ENCODE peak calls at places on chromosomes 1 and 21, in eight cellular contexts. One of them, this sample, is unnamed.

GRCh38 chr1:182709225-182709764 is 24.9 kb upstream of the RGS8 start:
- DNase-seq in PC-9: no peak
- DNase-seq in ovary: no peak
- DNase-seq in coronary artery: no peak
- DNase-seq in cardiac muscle cell: no peak
- DNase-seq in GM12865: no peak
- DNase-seq in uterus: no peak
- DNase-seq in brain microvascular endothelial cell: no peak
- DNase-seq in this sample: no peak

GRCh38 chr1:33612877-33613487 is 140.5 kb downstream of the ZSCAN20 start:
- DNase-seq in PC-9: peak
- DNase-seq in ovary: peak
- DNase-seq in coronary artery: peak
- DNase-seq in cardiac muscle cell: peak
- DNase-seq in GM12865: peak
- DNase-seq in uterus: peak
- DNase-seq in brain microvascular endothelial cell: peak
- DNase-seq in this sample: peak

GRCh38 chr1:51170342-51170741 is 65.7 kb upstream of the RNF11 start:
- DNase-seq in PC-9: no peak
- DNase-seq in ovary: no peak
- DNase-seq in coronary artery: no peak
- DNase-seq in cardiac muscle cell: no peak
- DNase-seq in GM12865: no peak
- DNase-seq in uterus: no peak
- DNase-seq in brain microvascular endothelial cell: peak
- DNase-seq in this sample: no peak

GRCh38 chr1:200042119-200042436 is 14.6 kb downstream of the NR5A2 start:
- DNase-seq in PC-9: no peak
- DNase-seq in ovary: no peak
- DNase-seq in coronary artery: peak
- DNase-seq in cardiac muscle cell: no peak
- DNase-seq in GM12865: no peak
- DNase-seq in uterus: no peak
- DNase-seq in brain microvascular endothelial cell: no peak
- DNase-seq in this sample: no peak

GRCh38 chr1:38551908-38552307 is 307.7 kb downstream of the RRAGC start:
- DNase-seq in PC-9: no peak
- DNase-seq in ovary: no peak
- DNase-seq in coronary artery: no peak
- DNase-seq in cardiac muscle cell: no peak
- DNase-seq in GM12865: no peak
- DNase-seq in uterus: no peak
- DNase-seq in brain microvascular endothelial cell: no peak
- DNase-seq in this sample: no peak

GRCh38 chr21:20661745-20662470 is 336.3 kb upstream of the NCAM2 start:
- DNase-seq in PC-9: no peak
- DNase-seq in ovary: no peak
- DNase-seq in coronary artery: no peak
- DNase-seq in cardiac muscle cell: no peak
- DNase-seq in GM12865: no peak
- DNase-seq in uterus: no peak
- DNase-seq in brain microvascular endothelial cell: no peak
- DNase-seq in this sample: no peak

GRCh38 chr1:233197940-233198339 is 97.6 kb downstream of the PCNX2 start:
- DNase-seq in PC-9: no peak
- DNase-seq in ovary: no peak
- DNase-seq in coronary artery: no peak
- DNase-seq in cardiac muscle cell: no peak
- DNase-seq in GM12865: no peak
- DNase-seq in uterus: no peak
- DNase-seq in brain microvascular endothelial cell: no peak
- DNase-seq in this sample: no peak

GRCh38 chr1:180219776-180220175 is 10.3 kb upstream of the LHX4 start:
- DNase-seq in PC-9: no peak
- DNase-seq in ovary: no peak
- DNase-seq in coronary artery: no peak
- DNase-seq in cardiac muscle cell: no peak
- DNase-seq in GM12865: no peak
- DNase-seq in uterus: no peak
- DNase-seq in brain microvascular endothelial cell: no peak
- DNase-seq in this sample: no peak

GRCh38 chr1:242828828-242829227 is 304.3 kb upstream of the PLD5 start:
- DNase-seq in PC-9: no peak
- DNase-seq in ovary: no peak
- DNase-seq in coronary artery: no peak
- DNase-seq in cardiac muscle cell: no peak
- DNase-seq in GM12865: no peak
- DNase-seq in uterus: no peak
- DNase-seq in brain microvascular endothelial cell: no peak
- DNase-seq in this sample: no peak

GRCh38 chr21:41953831-41954653 is at the start of gene C2CD2:
- DNase-seq in PC-9: peak
- DNase-seq in ovary: peak
- DNase-seq in coronary artery: no peak
- DNase-seq in cardiac muscle cell: peak
- DNase-seq in GM12865: peak
- DNase-seq in uterus: peak
- DNase-seq in brain microvascular endothelial cell: no peak
- DNase-seq in this sample: no peak

GRCh38 chr1:155192346-155193274 is 15.1 kb downstream of the THBS3 start:
- DNase-seq in PC-9: peak
- DNase-seq in ovary: peak
- DNase-seq in coronary artery: no peak
- DNase-seq in cardiac muscle cell: no peak
- DNase-seq in GM12865: no peak
- DNase-seq in uterus: peak
- DNase-seq in brain microvascular endothelial cell: no peak
- DNase-seq in this sample: no peak

GRCh38 chr21:34345892-34346291 is 17.9 kb upstream of the KCNE2 start:
- DNase-seq in PC-9: no peak
- DNase-seq in ovary: no peak
- DNase-seq in coronary artery: peak
- DNase-seq in cardiac muscle cell: no peak
- DNase-seq in GM12865: no peak
- DNase-seq in uterus: no peak
- DNase-seq in brain microvascular endothelial cell: no peak
- DNase-seq in this sample: no peak

GRCh38 chr1:24898909-24899439 is 31.1 kb downstream of the RUNX3 start:
- DNase-seq in PC-9: no peak
- DNase-seq in ovary: no peak
- DNase-seq in coronary artery: peak
- DNase-seq in cardiac muscle cell: no peak
- DNase-seq in GM12865: peak
- DNase-seq in uterus: no peak
- DNase-seq in brain microvascular endothelial cell: no peak
- DNase-seq in this sample: no peak

GRCh38 chr1:236155399-236155767 is 13.0 kb downstream of the GPR137B start:
- DNase-seq in PC-9: no peak
- DNase-seq in ovary: no peak
- DNase-seq in coronary artery: no peak
- DNase-seq in cardiac muscle cell: no peak
- DNase-seq in GM12865: no peak
- DNase-seq in uterus: no peak
- DNase-seq in brain microvascular endothelial cell: no peak
- DNase-seq in this sample: no peak

GRCh38 chr1:237281481-237281880 is 239.5 kb downstream of the RYR2 start:
- DNase-seq in PC-9: no peak
- DNase-seq in ovary: no peak
- DNase-seq in coronary artery: no peak
- DNase-seq in cardiac muscle cell: no peak
- DNase-seq in GM12865: no peak
- DNase-seq in uterus: no peak
- DNase-seq in brain microvascular endothelial cell: no peak
- DNase-seq in this sample: no peak

GRCh38 chr1:173580658-173581057 is 22.2 kb downstream of the SLC9C2 start:
- DNase-seq in PC-9: no peak
- DNase-seq in ovary: no peak
- DNase-seq in coronary artery: no peak
- DNase-seq in cardiac muscle cell: no peak
- DNase-seq in GM12865: no peak
- DNase-seq in uterus: no peak
- DNase-seq in brain microvascular endothelial cell: no peak
- DNase-seq in this sample: no peak

GRCh38 chr1:173581384-173582078 is 21.3 kb downstream of the SLC9C2 start:
- DNase-seq in PC-9: no peak
- DNase-seq in ovary: no peak
- DNase-seq in coronary artery: no peak
- DNase-seq in cardiac muscle cell: no peak
- DNase-seq in GM12865: peak
- DNase-seq in uterus: no peak
- DNase-seq in brain microvascular endothelial cell: no peak
- DNase-seq in this sample: no peak

GRCh38 chr1:173580081-173580480 is 22.8 kb downstream of the SLC9C2 start:
- DNase-seq in PC-9: no peak
- DNase-seq in ovary: no peak
- DNase-seq in coronary artery: no peak
- DNase-seq in cardiac muscle cell: no peak
- DNase-seq in GM12865: no peak
- DNase-seq in uterus: no peak
- DNase-seq in brain microvascular endothelial cell: no peak
- DNase-seq in this sample: no peak
- TF ChIP-seq CTCF in PC-9: no peak
- TF ChIP-seq CTCF in ovary: no peak
- TF ChIP-seq CTCF in coronary artery: no peak
- TF ChIP-seq CTCF in cardiac muscle cell: no peak
- TF ChIP-seq CTCF in GM12865: no peak
- TF ChIP-seq CTCF in uterus: no peak
- TF ChIP-seq CTCF in brain microvascular endothelial cell: no peak
- TF ChIP-seq CTCF in this sample: no peak

GRCh38 chr1:229558460-229559335 is at the start of gene ABCB10:
- DNase-seq in PC-9: peak
- DNase-seq in ovary: peak
- DNase-seq in coronary artery: peak
- DNase-seq in cardiac muscle cell: peak
- DNase-seq in GM12865: peak
- DNase-seq in uterus: peak
- DNase-seq in brain microvascular endothelial cell: peak
- DNase-seq in this sample: peak

GRCh38 chr1:229563241-229563640 is 4.7 kb upstream of the ABCB10 start:
- DNase-seq in PC-9: no peak
- DNase-seq in ovary: no peak
- DNase-seq in coronary artery: no peak
- DNase-seq in cardiac muscle cell: peak
- DNase-seq in GM12865: no peak
- DNase-seq in uterus: no peak
- DNase-seq in brain microvascular endothelial cell: no peak
- DNase-seq in this sample: no peak

GRCh38 chr1:229562686-229563085 is 4.2 kb upstream of the ABCB10 start:
- DNase-seq in PC-9: no peak
- DNase-seq in ovary: no peak
- DNase-seq in coronary artery: no peak
- DNase-seq in cardiac muscle cell: no peak
- DNase-seq in GM12865: no peak
- DNase-seq in uterus: no peak
- DNase-seq in brain microvascular endothelial cell: no peak
- DNase-seq in this sample: no peak

GRCh38 chr1:229567109-229567868 is 8.8 kb upstream of the ABCB10 start:
- DNase-seq in PC-9: no peak
- DNase-seq in ovary: no peak
- DNase-seq in coronary artery: no peak
- DNase-seq in cardiac muscle cell: no peak
- DNase-seq in GM12865: no peak
- DNase-seq in uterus: no peak
- DNase-seq in brain microvascular endothelial cell: no peak
- DNase-seq in this sample: no peak

GRCh38 chr1:229563701-229564100 is 5.2 kb upstream of the ABCB10 start:
- DNase-seq in PC-9: no peak
- DNase-seq in ovary: no peak
- DNase-seq in coronary artery: peak
- DNase-seq in cardiac muscle cell: peak
- DNase-seq in GM12865: no peak
- DNase-seq in uterus: peak
- DNase-seq in brain microvascular endothelial cell: peak
- DNase-seq in this sample: no peak
- H3K4me3 ChIP-seq in PC-9: no peak
- H3K4me3 ChIP-seq in ovary: no peak
- H3K4me3 ChIP-seq in coronary artery: peak
- H3K4me3 ChIP-seq in cardiac muscle cell: no peak
- H3K4me3 ChIP-seq in GM12865: no peak
- H3K4me3 ChIP-seq in uterus: no peak
- H3K4me3 ChIP-seq in brain microvascular endothelial cell: no peak
- H3K4me3 ChIP-seq in this sample: no peak

GRCh38 chr1:35340519-35340918 is 72.0 kb downstream of the ZMYM4 start:
- DNase-seq in PC-9: no peak
- DNase-seq in ovary: no peak
- DNase-seq in coronary artery: no peak
- DNase-seq in cardiac muscle cell: no peak
- DNase-seq in GM12865: no peak
- DNase-seq in uterus: no peak
- DNase-seq in brain microvascular endothelial cell: no peak
- DNase-seq in this sample: no peak

GRCh38 chr1:35350872-35351271 is 82.4 kb downstream of the ZMYM4 start:
- DNase-seq in PC-9: no peak
- DNase-seq in ovary: no peak
- DNase-seq in coronary artery: no peak
- DNase-seq in cardiac muscle cell: no peak
- DNase-seq in GM12865: no peak
- DNase-seq in uterus: no peak
- DNase-seq in brain microvascular endothelial cell: no peak
- DNase-seq in this sample: no peak

GRCh38 chr1:35345439-35345981 is 77.0 kb downstream of the ZMYM4 start:
- DNase-seq in PC-9: no peak
- DNase-seq in ovary: no peak
- DNase-seq in coronary artery: no peak
- DNase-seq in cardiac muscle cell: no peak
- DNase-seq in GM12865: no peak
- DNase-seq in uterus: no peak
- DNase-seq in brain microvascular endothelial cell: no peak
- DNase-seq in this sample: no peak
- TF ChIP-seq CTCF in PC-9: no peak
- TF ChIP-seq CTCF in ovary: no peak
- TF ChIP-seq CTCF in coronary artery: no peak
- TF ChIP-seq CTCF in cardiac muscle cell: no peak
- TF ChIP-seq CTCF in GM12865: no peak
- TF ChIP-seq CTCF in uterus: no peak
- TF ChIP-seq CTCF in brain microvascular endothelial cell: no peak
- TF ChIP-seq CTCF in this sample: no peak

DNA sequence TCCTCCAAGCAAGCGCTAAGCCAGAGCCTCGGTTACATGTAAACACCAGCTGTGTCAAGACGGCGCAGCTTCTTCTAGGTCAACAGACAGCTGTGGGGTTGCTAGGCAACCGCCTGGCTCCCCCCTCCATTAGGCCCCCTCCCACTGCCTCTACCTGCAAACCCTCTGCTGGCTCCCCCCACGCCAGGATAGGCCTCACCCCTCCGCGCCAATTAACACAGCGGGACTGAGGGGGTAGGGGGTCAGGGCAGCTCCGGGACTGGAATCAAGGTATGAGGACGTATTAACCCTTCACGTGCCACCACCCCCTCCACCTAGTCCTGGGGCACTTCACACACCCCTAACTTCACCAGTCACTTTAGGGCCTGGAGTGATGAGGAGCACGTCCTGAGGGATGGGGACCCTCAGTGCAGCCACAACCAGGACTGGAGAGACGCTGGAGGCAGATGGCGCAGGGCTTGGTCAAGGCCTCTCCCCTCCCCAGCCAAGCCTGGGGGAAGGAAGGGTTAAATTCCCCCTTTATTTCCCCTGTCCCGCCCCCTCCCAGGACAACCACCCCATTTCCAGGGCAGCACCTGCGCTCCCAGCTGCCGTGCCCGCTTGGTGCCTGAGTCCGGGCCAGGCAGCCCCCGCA is 37.4 kb upstream of the WASF2 start:
- DNase-seq in PC-9: no peak
- DNase-seq in ovary: peak
- DNase-seq in coronary artery: no peak
- DNase-seq in cardiac muscle cell: peak
- DNase-seq in GM12865: no peak
- DNase-seq in uterus: peak
- DNase-seq in brain microvascular endothelial cell: no peak
- DNase-seq in this sample: no peak
- H3K4me3 ChIP-seq in PC-9: peak
- H3K4me3 ChIP-seq in ovary: peak
- H3K4me3 ChIP-seq in coronary artery: peak
- H3K4me3 ChIP-seq in cardiac muscle cell: peak
- H3K4me3 ChIP-seq in GM12865: no peak
- H3K4me3 ChIP-seq in uterus: peak
- H3K4me3 ChIP-seq in brain microvascular endothelial cell: no peak
- H3K4me3 ChIP-seq in this sample: no peak

This sample was measured in AG09309.